ENCODE peak calls at places on chromosomes 2 and 18, in six cellular contexts. A, B, E, I, L and J are unnamed samples.

GRCh38 chr2:181586569-181587076 is 70.3 kb downstream of the CERKL start:
- DNase-seq in A (peak; percentile 29), B (no peak), E (no peak), I (no peak), L (no peak), J (no peak)

GRCh38 chr2:176552456-176553135 is 283.4 kb downstream of the MTX2 start:
- DNase-seq in A (peak; percentile 59), B (no peak), E (no peak), I (peak; percentile 42), L (no peak), J (no peak)

GRCh38 chr2:107712857-107713256 is 113.8 kb upstream of the RGPD4 start:
- DNase-seq in A (no peak), B (no peak), E (no peak), I (no peak), L (no peak), J (no peak)

GRCh38 chr2:37447446-37447845 is 103.0 kb downstream of the QPCT start:
- DNase-seq in A (no peak), B (no peak), E (no peak), I (no peak), L (no peak), J (no peak)

GRCh38 chr2:219261024-219261855 is 7.5 kb upstream of the TUBA4A start:
- DNase-seq in A (no peak), B (no peak), E (no peak), I (no peak), L (no peak), J (no peak)

GRCh38 chr2:47777268-47777972 is 5.5 kb upstream of the MSH6 start:
- DNase-seq in A (no peak), B (no peak), E (no peak), I (no peak), L (no peak), J (no peak)

GRCh38 chr2:133561045-133561852 is 7.0 kb downstream of the NCKAP5 start:
- DNase-seq in A (peak; percentile 91), B (no peak), E (peak; percentile 53), I (peak; percentile 86), L (no peak), J (peak; percentile 52)

GRCh38 chr18:46829947-46830346 is 73.1 kb upstream of the ST8SIA5 start:
- DNase-seq in A (no peak), B (no peak), E (no peak), I (no peak), L (no peak), J (no peak)

GRCh38 chr2:218993345-218994315 is at the start of gene CRYBA2:
- DNase-seq in A (no peak), B (no peak), E (no peak), I (peak; percentile 54), L (peak; percentile 78), J (no peak)

GRCh38 chr2:145460151-145460550 is 940.2 kb upstream of the ZEB2 start:
- DNase-seq in A (no peak), B (no peak), E (no peak), I (no peak), L (no peak), J (no peak)

GRCh38 chr2:197261808-197262226 is 48.8 kb downstream of the ANKRD44 start:
- DNase-seq in A (peak; percentile 53), B (no peak), E (no peak), I (no peak), L (no peak), J (no peak)

GRCh38 chr2:3612639-3613523 is 18.0 kb downstream of the COLEC11 start:
- DNase-seq in A (no peak), B (no peak), E (no peak), I (no peak), L (no peak), J (no peak)

GRCh38 chr18:62384610-62385097 is 59.5 kb downstream of the TNFRSF11A start:
- DNase-seq in A (no peak), B (no peak), E (no peak), I (no peak), L (peak; percentile 81), J (no peak)

GRCh38 chr2:202491514-202491913 is 115.4 kb downstream of the BMPR2 start:
- DNase-seq in A (no peak), B (no peak), E (no peak), I (no peak), L (no peak), J (no peak)

GRCh38 chr2:24339856-24340262 is 20.5 kb downstream of the ITSN2 start:
- DNase-seq in A (no peak), B (no peak), E (no peak), I (no peak), L (no peak), J (no peak)

GRCh38 chr2:134268265-134268664 is 14.4 kb downstream of the MGAT5 start:
- DNase-seq in A (no peak), B (no peak), E (no peak), I (no peak), L (no peak), J (no peak)

DNA sequence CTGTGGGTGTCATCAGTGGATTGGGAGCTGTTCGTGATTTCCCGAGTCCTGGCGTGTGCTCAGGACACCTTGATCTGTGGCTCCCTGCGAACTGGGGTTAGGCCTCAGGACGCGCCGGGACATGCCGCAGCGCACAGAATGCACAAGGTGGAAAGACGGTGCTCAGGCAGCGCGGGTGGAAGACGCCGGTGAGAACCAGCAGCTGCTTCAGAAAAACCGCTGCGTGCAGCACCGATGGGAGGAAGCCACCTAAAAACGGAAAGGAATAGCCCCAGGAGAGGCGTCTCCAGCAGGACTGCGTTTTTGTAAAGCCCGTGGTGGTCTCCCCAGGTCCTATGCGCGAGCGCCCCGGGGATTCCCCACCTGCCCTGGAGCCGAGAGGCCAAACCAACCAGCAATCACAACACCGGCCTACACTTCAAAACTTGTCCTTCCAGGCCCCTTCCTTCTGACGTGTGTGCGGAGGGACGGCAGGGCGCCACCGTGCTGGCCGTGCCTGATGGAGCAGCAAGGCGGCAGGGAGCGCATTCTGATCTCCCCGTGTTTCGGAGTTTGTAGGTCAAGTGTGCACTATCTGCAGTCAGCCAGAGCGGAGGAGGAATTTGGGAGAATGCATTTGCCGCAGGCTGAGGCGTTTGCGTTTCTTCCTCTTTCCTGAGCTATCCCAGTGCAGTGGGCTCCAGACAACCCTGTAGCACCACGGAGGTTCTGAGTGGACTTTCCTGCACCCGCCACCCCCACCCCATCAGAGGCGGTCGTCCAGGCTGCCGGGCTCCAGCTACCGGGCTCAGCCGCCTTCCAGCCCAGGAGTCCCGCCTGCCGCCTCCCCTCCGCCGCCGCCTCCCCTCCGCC is 32.2 kb downstream of the RTP5 start:
- DNase-seq in A (peak; percentile 9), B (no peak), E (no peak), I (peak; percentile 33), L (peak; percentile 86), J (no peak)
- H3K4me3 ChIP-seq in A (peak overlapping the region; percentile 16), B (no peak overlapping the region), E (peak overlapping the region; percentile 9), I (peak overlapping the region; percentile 66), L (peak overlapping the region; percentile 56), J (no peak overlapping the region)

DNA sequence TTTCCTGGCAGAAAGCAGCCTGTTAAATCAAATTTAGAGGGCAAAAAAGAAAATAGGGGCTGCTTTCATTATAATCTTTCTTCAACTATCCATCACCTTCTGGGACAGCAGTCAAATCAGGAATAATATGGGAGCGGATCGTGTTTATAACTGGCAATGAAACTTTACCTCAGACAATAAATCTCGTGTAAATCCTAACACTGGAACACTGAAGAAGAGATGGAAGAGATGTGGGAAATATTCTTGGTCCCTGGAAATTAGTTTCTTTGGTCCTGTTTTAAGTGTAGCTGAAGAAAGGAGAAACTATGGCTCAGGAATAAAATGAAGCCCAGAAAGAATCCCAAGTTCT is 77.6 kb upstream of the SERTAD2 start:
- DNase-seq in A (no peak), B (no peak), E (no peak), I (no peak), L (no peak), J (no peak)
- H3K4me3 ChIP-seq in A (peak overlapping the region; percentile 49), B (peak overlapping the region; percentile 57), E (peak overlapping the region; percentile 28), I (peak overlapping the region; percentile 88), L (peak overlapping the region; percentile 4), J (no peak overlapping the region)

DNA sequence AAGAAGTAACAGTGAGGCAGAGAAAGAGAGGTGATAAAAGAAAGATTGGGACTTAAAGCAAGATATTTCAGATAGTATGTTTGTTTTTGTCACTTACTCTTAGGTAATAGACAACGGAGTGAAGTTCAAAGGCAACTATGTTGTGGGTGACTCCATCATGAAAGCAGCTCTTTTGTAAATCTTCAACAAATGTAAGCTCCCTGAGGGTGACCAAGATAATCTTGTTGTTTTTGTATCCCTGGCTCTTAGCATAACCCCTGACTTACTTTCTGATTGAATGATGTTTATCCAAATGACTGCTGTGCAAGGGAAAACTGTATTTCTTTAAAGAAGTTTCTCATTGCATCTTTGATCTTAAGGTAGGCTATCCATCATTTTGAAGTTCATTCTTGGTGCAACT is 2.6 kb downstream of the MTCL1 start:
- DNase-seq in A (no peak), B (no peak), E (no peak), I (peak; percentile 45), L (no peak), J (peak; percentile 15)
- H3K4me3 ChIP-seq in A (peak overlapping the region; percentile 86), B (no peak overlapping the region), E (no peak overlapping the region), I (peak overlapping the region; percentile 89), L (no peak overlapping the region), J (peak overlapping the region; percentile 92)

GRCh38 chr2:8478133-8478793 is 203.6 kb upstream of the ID2 start:
- DNase-seq in A (no peak), B (no peak), E (no peak), I (no peak), L (no peak), J (no peak)
- H3K4me3 ChIP-seq in A (no peak overlapping the region), B (no peak overlapping the region), E (no peak overlapping the region), I (no peak overlapping the region), L (no peak overlapping the region), J (no peak overlapping the region)

GRCh38 chr2:46131-46470 is 204 bp downstream of the FAM110C start:
- DNase-seq in A (no peak), B (no peak), E (no peak), I (no peak), L (no peak), J (no peak)

GRCh38 chr2:46471-47345 is at the start of gene FAM110C:
- DNase-seq in A (peak; percentile 22), B (peak; percentile 28), E (no peak), I (no peak), L (peak; percentile 86), J (no peak)

GRCh38 chr2:42788-43187 is 3.5 kb downstream of the FAM110C start:
- DNase-seq in A (no peak), B (no peak), E (no peak), I (no peak), L (no peak), J (no peak)

GRCh38 chr2:45342-46130 is 769 bp downstream of the FAM110C start:
- DNase-seq in A (no peak), B (no peak), E (no peak), I (no peak), L (peak; percentile 75), J (no peak)

DNA sequence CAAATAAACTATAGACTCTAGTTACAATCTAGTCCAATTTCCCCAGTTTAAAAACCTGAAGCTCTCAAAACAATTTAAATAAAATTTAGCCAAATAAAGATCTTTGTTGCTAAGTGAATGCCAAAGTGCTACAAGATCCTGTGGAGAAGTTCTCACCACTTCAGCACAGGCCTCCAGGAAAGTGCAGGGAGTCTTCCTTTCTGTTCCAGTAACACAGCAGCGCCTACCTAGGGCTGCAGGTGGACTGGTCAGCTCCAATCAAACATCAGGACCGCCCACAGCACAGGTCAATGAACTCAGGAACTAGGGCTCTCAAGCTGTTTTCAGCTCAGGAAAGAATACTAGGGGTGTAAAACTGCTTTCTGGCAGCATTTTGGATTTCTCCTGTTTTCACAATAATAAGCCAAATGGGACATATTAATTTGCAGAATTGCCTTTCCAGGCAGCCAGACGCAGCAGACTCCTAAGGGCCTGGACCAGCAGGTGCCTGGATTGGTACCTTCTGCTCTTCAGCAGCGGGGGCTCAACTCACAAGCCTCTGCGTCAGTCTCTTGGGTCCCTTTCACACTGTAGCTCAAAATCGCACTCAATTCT is 1.5 kb downstream of the FAM110C start:
- DNase-seq in A (no peak), B (no peak), E (no peak), I (no peak), L (peak; percentile 55), J (no peak)
- H3K4me3 ChIP-seq in A (no peak overlapping the region), B (no peak overlapping the region), E (no peak overlapping the region), I (no peak overlapping the region), L (no peak overlapping the region), J (no peak overlapping the region)